ENCODE peak calls at places on chromosomes 11 and 22, in eight cellular contexts. R is H1, H is AG09309, I is PC-3, A is bronchial epithelial cell, C is epithelial cell of esophagus, T is lower lobe of right lung, G is DND-41. P is an unnamed sample.

GRCh38 chr11:117095301-117096139 is 2.7 kb downstream of the SIK3 start:
- DNase-seq in A (peak), G (no peak), C (peak), T (no peak), I (peak), R (no peak), H (no peak), P (peak)

GRCh38 chr11:62105611-62106245 is 18.1 kb upstream of the INCENP start:
- DNase-seq in T (no peak), H (no peak), G (no peak), I (no peak), A (no peak), C (no peak), R (no peak), P (no peak)

GRCh38 chr11:33110083-33110482 is 51.2 kb downstream of the CSTF3 start:
- DNase-seq in T (no peak), R (no peak), A (no peak), G (no peak), H (no peak), C (no peak), I (no peak), P (no peak)

GRCh38 chr11:11532574-11532973 is 89.2 kb downstream of the GALNT18 start:
- DNase-seq in G (no peak), C (no peak), T (no peak), H (no peak), A (no peak), R (no peak), I (no peak), P (no peak)

GRCh38 chr11:44943118-44943517 is 7.6 kb downstream of the TP53I11 start:
- DNase-seq in A (no peak), G (no peak), R (no peak), C (no peak), H (no peak), T (peak), I (no peak), P (no peak)

GRCh38 chr11:46290598-46291309 is 13.3 kb downstream of the CREB3L1 start:
- DNase-seq in I (peak), C (peak), A (peak), G (peak), T (peak), R (peak), H (peak), P (peak)

GRCh38 chr11:33703771-33704170 is 3.1 kb upstream of the C11orf91 start:
- DNase-seq in C (peak), R (no peak), I (peak), H (no peak), T (peak), A (peak), G (no peak), P (no peak)

GRCh38 chr11:124329787-124330478 is 9.9 kb upstream of the OR8D2 start:
- DNase-seq in H (no peak), A (no peak), G (no peak), R (no peak), C (peak), I (peak), T (no peak), P (peak)

GRCh38 chr11:63599211-63600122 is 14.8 kb downstream of the PLAAT3 start:
- DNase-seq in R (no peak), A (peak), I (peak), C (peak), H (peak), G (no peak), T (no peak), P (peak)

GRCh38 chr22:50711446-50712340 is 26.3 kb upstream of the ACR start:
- DNase-seq in H (no peak), G (no peak), R (no peak), C (no peak), T (peak), I (no peak), A (no peak), P (no peak)

GRCh38 chr11:112617089-112617407 is 344.2 kb upstream of the NCAM1 start:
- DNase-seq in I (no peak), H (no peak), C (no peak), T (no peak), G (no peak), R (no peak), A (no peak), P (no peak)

GRCh38 chr22:32572741-32573140 is 98.1 kb downstream of the FBXO7 start:
- DNase-seq in A (no peak), R (no peak), H (no peak), G (no peak), T (no peak), C (no peak), I (no peak), P (no peak)

GRCh38 chr11:35579557-35580396 is 38.5 kb upstream of the FJX1 start:
- DNase-seq in H (peak), A (peak), I (peak), G (no peak), C (peak), T (no peak), R (no peak), P (peak)

GRCh38 chr11:19673924-19674390 is 38.7 kb upstream of the NAV2 start:
- DNase-seq in H (no peak), A (no peak), I (no peak), R (peak), G (no peak), T (peak), C (no peak), P (peak)

GRCh38 chr11:57428643-57429042 is 1.7 kb upstream of the SLC43A3 start:
- DNase-seq in C (no peak), G (no peak), H (no peak), R (no peak), I (no peak), A (no peak), T (no peak), P (no peak)

GRCh38 chr11:11849127-11849746 is 7.5 kb downstream of the USP47 start:
- DNase-seq in C (peak), R (no peak), I (peak), A (peak), H (no peak), T (peak), G (peak), P (peak)

GRCh38 chr11:60890696-60891095 is 15.7 kb downstream of the PRPF19 start:
- DNase-seq in H (no peak), I (no peak), G (no peak), T (no peak), A (no peak), R (no peak), C (no peak), P (no peak)

GRCh38 chr11:60891103-60891741 is 15.2 kb downstream of the PRPF19 start:
- DNase-seq in H (no peak), A (no peak), R (no peak), I (no peak), T (no peak), C (no peak), G (no peak), P (no peak)

GRCh38 chr11:60889869-60890311 is 16.5 kb downstream of the PRPF19 start:
- DNase-seq in T (no peak), G (no peak), C (no peak), R (no peak), A (no peak), I (no peak), H (no peak), P (no peak)

GRCh38 chr11:60887531-60887930 is 18.9 kb downstream of the PRPF19 start:
- DNase-seq in A (peak), T (no peak), I (peak), R (peak), C (peak), G (peak), H (no peak), P (peak)
- TF ChIP-seq CTCF in A (peak), T (peak), I (peak), R (peak), C (peak), G (peak), H (peak), P (peak)

GRCh38 chr11:27471588-27472397 is 797 bp downstream of the LGR4 start:
- DNase-seq in G (no peak), I (peak), R (peak), T (peak), A (no peak), C (peak), H (no peak), P (peak)

GRCh38 chr11:27472398-27473016 is at the start of gene LGR4:
- DNase-seq in C (peak), G (no peak), R (peak), I (peak), A (peak), H (peak), T (peak), P (peak)

GRCh38 chr11:27471067-27471587 is 1.5 kb downstream of the LGR4 start:
- DNase-seq in A (no peak), C (peak), T (no peak), R (no peak), G (no peak), H (no peak), I (peak), P (no peak)

GRCh38 chr11:27475622-27476021 is 3.0 kb upstream of the LGR4 start:
- DNase-seq in C (no peak), R (no peak), I (no peak), H (no peak), A (no peak), T (no peak), G (no peak), P (no peak)

DNA sequence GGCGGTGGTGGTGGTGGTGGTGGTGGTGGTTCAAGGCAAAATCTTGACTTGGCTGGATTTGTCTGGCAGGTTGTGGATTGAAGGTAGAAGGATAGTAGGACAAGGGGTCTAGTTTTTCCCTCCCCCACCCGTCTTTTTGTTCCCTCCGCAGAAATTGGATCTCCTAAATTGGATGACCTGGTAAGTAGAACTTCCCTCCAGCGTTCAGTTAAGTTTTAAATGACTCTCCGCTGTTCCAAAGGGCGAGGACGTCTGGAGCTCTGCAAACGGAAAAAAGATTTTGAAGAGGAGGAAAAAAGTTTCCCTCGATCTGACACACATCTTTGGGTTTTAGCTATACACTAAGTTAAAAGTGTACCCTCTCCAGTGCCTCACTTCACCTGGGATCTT is 422 bp upstream of the LGR4 start:
- DNase-seq in H (no peak), I (peak), C (no peak), R (no peak), T (no peak), G (no peak), A (no peak), P (no peak)
- H3K4me3 ChIP-seq in H (peak), I (peak), C (peak), R (peak), T (peak), G (no peak), A (peak), P (peak)

GRCh38 chr22:44816141-44816540 is 63.8 kb downstream of the ARHGAP8 start:
- DNase-seq in T (no peak), R (no peak), C (no peak), H (no peak), I (no peak), A (no peak), G (no peak), P (no peak)
- TF ChIP-seq CTCF in T (no peak), R (no peak), C (no peak), H (no peak), I (no peak), A (no peak), G (no peak), P (no peak)

DNA sequence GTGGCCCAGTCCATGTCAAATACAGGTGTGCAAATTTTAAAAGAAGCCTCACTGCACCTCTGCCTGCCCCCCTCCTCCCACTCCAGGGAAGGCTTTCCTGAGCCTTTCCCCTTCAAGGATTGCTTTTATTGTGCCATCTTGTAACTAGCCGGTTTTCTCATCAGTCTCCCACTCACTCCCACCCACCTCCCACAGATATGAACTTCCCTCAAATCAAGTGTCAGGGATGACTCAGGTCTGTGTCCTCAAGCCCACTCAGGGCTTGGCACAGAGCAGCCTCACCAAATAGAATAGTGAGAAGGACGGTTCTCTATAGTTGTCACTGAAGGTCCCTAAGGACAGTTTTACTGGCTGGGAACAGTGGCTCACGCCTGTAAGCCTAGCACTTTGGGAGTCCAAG is 43.0 kb downstream of the THAP12 start:
- DNase-seq in G (no peak), I (no peak), C (no peak), H (no peak), T (no peak), A (no peak), R (no peak), P (no peak)
- H3K4me3 ChIP-seq in G (no peak), I (no peak), C (no peak), H (no peak), T (no peak), A (no peak), R (no peak), P (no peak)